ENCODE peak calls at places on chromosomes 3 and 15, in four cellular contexts. Y, Q, J and B are unnamed samples.

GRCh38 chr3:11768604-11769003 is 78.1 kb downstream of the TAMM41 start:
- DNase-seq in Y (no peak), Q (no peak), J (no peak), B (no peak)

GRCh38 chr15:100879461-100880138 is at the start of gene ALDH1A3:
- DNase-seq in Q (no peak), Y (no peak), J (no peak), B (peak; percentile 34)

GRCh38 chr3:96000963-96001362 is 813.4 kb upstream of the EPHA6 start:
- DNase-seq in Y (no peak), Q (no peak), J (no peak), B (no peak)

GRCh38 chr15:71489570-71489969 is 320.8 kb upstream of the NR2E3 start:
- DNase-seq in Y (no peak), Q (no peak), J (no peak), B (no peak)

GRCh38 chr3:161372321-161373260 is 1.3 kb upstream of the SPTSSB start:
- DNase-seq in Q (no peak), Y (no peak), J (no peak), B (peak; percentile 31)

GRCh38 chr3:32104492-32104891 is 1.9 kb upstream of the GPD1L start:
- DNase-seq in Q (no peak), J (no peak), Y (no peak), B (no peak)

GRCh38 chr15:35624881-35625280 is 78.9 kb upstream of the DPH6 start:
- DNase-seq in Q (peak; percentile 69), Y (no peak), J (no peak), B (no peak)

GRCh38 chr3:138862531-138862923 is 27.8 kb upstream of the PIK3CB start:
- DNase-seq in Q (no peak), Y (no peak), J (no peak), B (no peak)

GRCh38 chr15:69484837-69485236 is 32.2 kb downstream of the RPLP1 start:
- DNase-seq in Y (no peak), J (no peak), Q (no peak), B (no peak)

GRCh38 chr15:79834496-79834895 is 62.3 kb downstream of the MTHFS start:
- DNase-seq in J (no peak), Y (no peak), Q (no peak), B (no peak)

GRCh38 chr3:45997942-45998341 is 2.3 kb upstream of the FYCO1 start:
- DNase-seq in Q (no peak), J (no peak), Y (no peak), B (no peak)

GRCh38 chr15:39565851-39566250 is 15.0 kb upstream of the THBS1 start:
- DNase-seq in Q (no peak), Y (no peak), J (no peak), B (no peak)

GRCh38 chr3:86801921-86802320 is 189.0 kb downstream of the VGLL3 start:
- DNase-seq in Q (no peak), J (no peak), Y (no peak), B (no peak)

GRCh38 chr3:127488740-127489139 is 101.8 kb downstream of the TPRA1 start:
- DNase-seq in Y (no peak), J (no peak), Q (no peak), B (no peak)

GRCh38 chr3:107452436-107452835 is 70.3 kb upstream of the BBX start:
- DNase-seq in Y (no peak), Q (no peak), J (no peak), B (no peak)

GRCh38 chr3:73098873-73099272 is 37.4 kb downstream of the EBLN2 start:
- DNase-seq in Q (no peak), J (no peak), Y (no peak), B (no peak)

GRCh38 chr3:8095724-8096123 is 405.9 kb upstream of the LMCD1 start:
- DNase-seq in Q (no peak), J (no peak), Y (no peak), B (no peak)

GRCh38 chr3:23668430-23668904 is 137.3 kb upstream of the UBE2E1 start:
- DNase-seq in J (no peak), Q (peak; percentile 70), Y (no peak), B (no peak)

GRCh38 chr15:32676095-32676643 is 34.7 kb downstream of the SCG5 start:
- DNase-seq in Q (no peak), J (no peak), Y (no peak), B (no peak)

GRCh38 chr15:29276366-29276765 is 6.7 kb upstream of the NSMCE3 start:
- DNase-seq in J (no peak), Q (no peak), Y (no peak), B (no peak)

GRCh38 chr15:71811036-71811736 is 832 bp downstream of the NR2E3 start:
- DNase-seq in Q (no peak), Y (no peak), J (no peak), B (peak; percentile 10)

GRCh38 chr15:22895465-22896190 is 57.2 kb downstream of the NIPA2 start:
- DNase-seq in Y (no peak), J (no peak), Q (peak; percentile 57), B (peak; percentile 52)

GRCh38 chr3:68858549-68858948 is 73.8 kb downstream of the TAFA4 start:
- DNase-seq in J (no peak), Y (no peak), Q (no peak), B (no peak)

GRCh38 chr3:10173095-10173925 is 8.6 kb downstream of the IRAK2 start:
- DNase-seq in Q (no peak), J (no peak), Y (no peak), B (no peak)

GRCh38 chr3:194632983-194633348 is 253 bp downstream of the TMEM44 start:
- DNase-seq in Q (no peak), Y (peak; percentile 2), J (no peak), B (no peak)

GRCh38 chr3:14175383-14176037 is 2.9 kb downstream of the XPC start:
- DNase-seq in Y (peak; percentile 34), J (peak; percentile 67), Q (peak; percentile 43), B (peak; percentile 35)

GRCh38 chr3:120800625-120801024 is 58.1 kb downstream of the GTF2E1 start:
- DNase-seq in Q (no peak), J (no peak), Y (no peak), B (no peak)

GRCh38 chr15:73560501-73561117 is 72.6 kb downstream of the NPTN start:
- DNase-seq in J (no peak), Q (peak; percentile 45), Y (no peak), B (no peak)

GRCh38 chr3:6254490-6254889 is 606.4 kb upstream of the GRM7 start:
- DNase-seq in Y (no peak), Q (no peak), J (no peak), B (no peak)

GRCh38 chr15:25718597-25718996 is 144.5 kb downstream of the ATP10A start:
- DNase-seq in Q (no peak), J (no peak), Y (no peak), B (no peak)

GRCh38 chr15:69718916-69719315 is 266.3 kb downstream of the RPLP1 start:
- DNase-seq in Y (no peak), J (no peak), Q (no peak), B (no peak)